ENCODE peak calls at places on chromosomes 3 and 15, in six cellular contexts. I is bronchial epithelial cell, O is GM23248, K is psoas muscle, C is astrocyte of the spinal cord, Q is fibroblast of mammary gland. T is an unnamed sample.

GRCh38 chr15:98799461-98799971 is 151.2 kb downstream of the IGF1R start:
- DNase-seq in I (peak; percentile 69), O (peak; percentile 32), K (no peak), C (peak; percentile 32), Q (no peak), T (peak; percentile 33)

GRCh38 chr3:25582242-25582641 is 82.5 kb downstream of the TOP2B start:
- DNase-seq in I (peak; percentile 38), O (peak; percentile 51), K (no peak), C (peak; percentile 86), Q (peak; percentile 90), T (peak; percentile 97)

GRCh38 chr3:23992051-23992628 is 47.1 kb downstream of the NR1D2 start:
- DNase-seq in I (peak; percentile 89), O (peak; percentile 74), K (no peak), C (peak; percentile 59), Q (peak; percentile 55), T (peak; percentile 55)

GRCh38 chr3:151197981-151198767 is 4.8 kb downstream of the GPR171 start:
- DNase-seq in I (no peak), O (peak; percentile 56), K (no peak), C (no peak), Q (no peak), T (no peak)

GRCh38 chr3:175433026-175433668 is 574.0 kb downstream of the NAALADL2 start:
- DNase-seq in I (peak; percentile 52), O (peak; percentile 87), K (no peak), C (peak; percentile 72), Q (peak; percentile 91), T (peak; percentile 30)

GRCh38 chr3:117398166-117398954 is 688.8 kb downstream of the TUSC7 start:
- DNase-seq in I (no peak), O (no peak), K (no peak), C (no peak), Q (no peak), T (no peak)

GRCh38 chr3:35659808-35660207 is 20.5 kb downstream of the ARPP21 start:
- DNase-seq in I (peak; percentile 42), O (no peak), K (peak; percentile 52), C (no peak), Q (no peak), T (no peak)

GRCh38 chr3:107870989-107871638 is 219.7 kb downstream of the CD47 start:
- DNase-seq in I (peak; percentile 68), O (no peak), K (no peak), C (no peak), Q (no peak), T (peak; percentile 2)

GRCh38 chr15:44738340-44738984 is 2.1 kb downstream of the TRIM69 start:
- DNase-seq in I (peak; percentile 60), O (peak; percentile 60), K (no peak), C (peak; percentile 67), Q (peak; percentile 72), T (peak; percentile 77)

GRCh38 chr15:39944711-39945110 is 10.8 kb downstream of the EIF2AK4 start:
- DNase-seq in I (no peak), O (peak; percentile 59), K (no peak), C (peak; percentile 90), Q (peak; percentile 90), T (peak; percentile 57)

GRCh38 chr3:41103200-41103599 is 96.1 kb upstream of the CTNNB1 start:
- DNase-seq in I (no peak), O (no peak), K (no peak), C (no peak), Q (no peak), T (no peak)

GRCh38 chr15:64193971-64194370 is 31.1 kb upstream of the PPIB start:
- DNase-seq in I (no peak), O (no peak), K (no peak), C (no peak), Q (no peak), T (no peak)

GRCh38 chr3:60095511-60095910 is 1045.7 kb upstream of the CFAP20DC start:
- DNase-seq in I (no peak), O (no peak), K (no peak), C (no peak), Q (no peak), T (no peak)

GRCh38 chr3:149605902-149606301 is 51.9 kb downstream of the WWTR1 start:
- DNase-seq in I (peak; percentile 70), O (peak; percentile 75), K (no peak), C (peak; percentile 67), Q (peak; percentile 86), T (peak; percentile 83)

GRCh38 chr3:181700168-181701087 is 11.3 kb upstream of the SOX2 start:
- DNase-seq in I (peak; percentile 70), O (peak; percentile 78), K (peak; percentile 44), C (peak; percentile 83), Q (peak; percentile 75), T (peak; percentile 77)

GRCh38 chr15:73763893-73764292 is 10.7 kb upstream of the INSYN1 start:
- DNase-seq in I (no peak), O (no peak), K (no peak), C (no peak), Q (no peak), T (no peak)

GRCh38 chr3:40780341-40780800 is 255.6 kb downstream of the ZNF621 start:
- DNase-seq in I (no peak), O (peak; percentile 66), K (peak; percentile 85), C (no peak), Q (peak; percentile 30), T (peak; percentile 16)

GRCh38 chr15:42891569-42891968 is 29.0 kb downstream of the TTBK2 start:
- DNase-seq in I (peak; percentile 19), O (peak; percentile 50), K (no peak), C (peak; percentile 37), Q (peak; percentile 44), T (peak; percentile 15)

GRCh38 chr15:66254364-66255292 is 1.1 kb upstream of the MEGF11 start:
- DNase-seq in I (no peak), O (no peak), K (no peak), C (no peak), Q (no peak), T (no peak)
- H3K4me3 ChIP-seq in I (no peak overlapping the region), O (peak overlapping the region; percentile 71), K (peak overlapping the region; percentile 67), C (no peak overlapping the region), Q (no peak overlapping the region), T (no peak overlapping the region)

GRCh38 chr15:101490408-101490891 is 943 bp upstream of the PCSK6 start:
- DNase-seq in I (no peak), O (no peak), K (no peak), C (no peak), Q (no peak), T (no peak)

GRCh38 chr15:101489633-101490407 is at the start of gene PCSK6:
- DNase-seq in I (no peak), O (peak; percentile 49), K (peak; percentile 50), C (no peak), Q (no peak), T (no peak)

GRCh38 chr15:101487060-101487459 is 2.4 kb downstream of the PCSK6 start:
- DNase-seq in I (no peak), O (no peak), K (no peak), C (no peak), Q (no peak), T (no peak)

GRCh38 chr15:101489236-101489632 is 273 bp downstream of the PCSK6 start:
- DNase-seq in I (no peak), O (peak; percentile 42), K (peak; percentile 69), C (no peak), Q (no peak), T (peak; percentile 7)

GRCh38 chr15:101488300-101489164 is 975 bp downstream of the PCSK6 start:
- DNase-seq in I (no peak), O (no peak), K (no peak), C (no peak), Q (no peak), T (no peak)
- H3K4me3 ChIP-seq in I (peak overlapping the region; percentile 16), O (no peak overlapping the region), K (peak overlapping the region; percentile 64), C (no peak overlapping the region), Q (no peak overlapping the region), T (no peak overlapping the region)

GRCh38 chr3:32502944-32503286 is 263 bp upstream of the CMTM6 start:
- DNase-seq in I (no peak), O (no peak), K (no peak), C (no peak), Q (no peak), T (no peak)
- H3K4me3 ChIP-seq in I (peak overlapping the region; percentile 97), O (peak overlapping the region; percentile 84), K (peak overlapping the region; percentile 98), C (peak overlapping the region; percentile 92), Q (peak overlapping the region; percentile 83), T (peak overlapping the region; percentile 84)

DNA sequence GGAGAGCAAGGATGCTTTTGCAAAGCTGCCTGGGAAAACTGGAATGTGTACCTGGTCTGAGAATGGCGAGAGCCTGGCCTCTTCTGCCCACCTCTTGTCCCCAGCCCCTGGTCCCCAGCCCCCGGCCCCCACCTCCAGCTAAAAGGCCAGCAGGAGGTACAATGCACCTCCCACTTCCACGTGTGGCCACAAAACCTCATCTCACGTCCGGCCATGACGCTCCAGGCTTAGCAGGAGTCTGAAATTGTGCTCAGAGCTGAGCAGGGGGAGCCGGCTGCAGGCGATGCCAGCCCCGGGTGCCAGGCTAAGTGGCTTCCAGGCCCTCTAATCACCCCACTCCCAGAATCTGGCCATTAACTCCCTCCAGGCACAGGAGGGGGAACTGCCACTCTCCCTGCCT is 83.1 kb upstream of the PRR20G start:
- DNase-seq in I (no peak), O (no peak), K (no peak), C (no peak), Q (no peak), T (no peak)
- H3K4me3 ChIP-seq in I (no peak overlapping the region), O (no peak overlapping the region), K (no peak overlapping the region), C (no peak overlapping the region), Q (no peak overlapping the region), T (no peak overlapping the region)

DNA sequence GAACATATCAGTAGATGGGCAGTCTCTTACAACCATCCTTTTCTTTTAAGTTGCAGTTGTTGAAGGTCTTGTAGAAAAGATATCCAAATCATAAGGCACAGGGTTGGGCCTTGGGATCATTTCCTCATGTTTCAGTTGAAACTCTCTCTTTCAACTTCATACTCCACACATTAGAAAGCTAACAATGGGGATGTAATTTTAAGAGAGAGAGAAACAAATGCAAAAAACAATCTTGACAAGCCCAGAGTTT is 747.9 kb downstream of the ROBO1 start:
- DNase-seq in I (no peak), O (no peak), K (no peak), C (no peak), Q (no peak), T (no peak)
- H3K4me3 ChIP-seq in I (no peak overlapping the region), O (peak overlapping the region; percentile 99), K (peak overlapping the region; percentile 90), C (no peak overlapping the region), Q (no peak overlapping the region), T (no peak overlapping the region)

DNA sequence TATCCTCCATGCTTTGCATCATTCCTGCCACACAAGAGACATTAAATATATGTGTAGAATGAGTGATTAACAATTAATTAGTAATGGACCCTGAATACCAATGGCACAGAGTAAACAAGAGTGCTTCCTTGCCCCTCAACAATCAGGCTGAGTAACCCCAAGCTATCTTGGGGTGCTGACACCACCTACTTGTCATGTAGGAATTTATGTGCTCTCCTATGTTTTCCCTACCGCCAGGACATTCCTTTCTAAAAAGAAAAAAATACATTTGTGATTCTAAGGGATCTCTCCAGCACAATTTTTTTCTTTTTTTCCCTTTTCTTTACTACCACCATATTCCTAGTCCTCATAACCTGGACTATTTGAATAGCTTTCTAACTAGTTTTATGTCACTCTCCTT is 449.1 kb downstream of the MFSD1 start:
- DNase-seq in I (no peak), O (no peak), K (no peak), C (no peak), Q (no peak), T (no peak)
- H3K4me3 ChIP-seq in I (no peak overlapping the region), O (no peak overlapping the region), K (no peak overlapping the region), C (no peak overlapping the region), Q (no peak overlapping the region), T (no peak overlapping the region)

DNA sequence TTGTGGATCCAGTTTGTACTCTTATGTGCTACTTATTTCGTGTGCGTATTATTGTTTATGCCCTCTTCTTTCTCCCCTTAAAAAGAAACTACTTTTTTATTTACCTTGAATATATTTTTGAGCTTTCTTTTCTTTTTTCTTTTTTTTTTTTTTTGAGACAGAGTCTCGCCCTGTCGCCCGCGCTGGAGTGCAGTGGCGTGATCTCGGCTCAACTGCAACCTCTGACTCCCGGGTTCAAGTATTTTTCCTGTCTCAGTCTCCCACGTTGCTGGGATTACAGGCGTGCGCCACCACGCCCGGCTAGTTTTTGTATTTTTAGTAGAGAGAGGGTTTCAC is 1.5 kb downstream of the SLC25A38 start:
- DNase-seq in I (no peak), O (no peak), K (no peak), C (no peak), Q (no peak), T (no peak)
- H3K4me3 ChIP-seq in I (peak overlapping the region; percentile 57), O (peak overlapping the region; percentile 93), K (peak overlapping the region; percentile 84), C (peak overlapping the region; percentile 89), Q (peak overlapping the region; percentile 40), T (peak overlapping the region; percentile 74)